ENCODE peak calls at places on chromosomes 6 and 20, in nine cellular contexts. One of them, this sample, is unnamed.

GRCh38 chr20:44532248-44532980 is 10.5 kb upstream of the SERINC3 start:
- DNase-seq in HCT116: no peak
- DNase-seq in GM23248: peak; percentile 45
- DNase-seq in fibroblast of lung: no peak
- DNase-seq in keratinocyte: no peak
- DNase-seq in GM12878: no peak
- DNase-seq in hepatocyte: no peak
- DNase-seq in mammary epithelial cell: no peak
- DNase-seq in A673: no peak
- DNase-seq in this sample: no peak

GRCh38 chr20:37574199-37574890 is 46.7 kb upstream of the BLCAP start:
- DNase-seq in HCT116: no peak
- DNase-seq in GM23248: peak; percentile 48
- DNase-seq in fibroblast of lung: no peak
- DNase-seq in keratinocyte: no peak
- DNase-seq in GM12878: no peak
- DNase-seq in hepatocyte: no peak
- DNase-seq in mammary epithelial cell: no peak
- DNase-seq in A673: no peak
- DNase-seq in this sample: no peak

GRCh38 chr6:134363323-134364039 is 45.6 kb upstream of the SGK1 start:
- DNase-seq in HCT116: peak; percentile 82
- DNase-seq in GM23248: peak; percentile 93
- DNase-seq in fibroblast of lung: peak; percentile 48
- DNase-seq in keratinocyte: peak; percentile 93
- DNase-seq in GM12878: no peak
- DNase-seq in hepatocyte: no peak
- DNase-seq in mammary epithelial cell: peak; percentile 98
- DNase-seq in A673: peak; percentile 69
- DNase-seq in this sample: no peak

GRCh38 chr6:97697450-97697849 is 414.4 kb upstream of the MMS22L start:
- DNase-seq in HCT116: no peak
- DNase-seq in GM23248: peak; percentile 83
- DNase-seq in fibroblast of lung: peak; percentile 11
- DNase-seq in keratinocyte: no peak
- DNase-seq in GM12878: no peak
- DNase-seq in hepatocyte: no peak
- DNase-seq in mammary epithelial cell: peak; percentile 5
- DNase-seq in A673: no peak
- DNase-seq in this sample: no peak

GRCh38 chr6:99186417-99186816 is 163.1 kb downstream of the FAXC start:
- DNase-seq in HCT116: no peak
- DNase-seq in GM23248: no peak
- DNase-seq in fibroblast of lung: no peak
- DNase-seq in keratinocyte: no peak
- DNase-seq in GM12878: no peak
- DNase-seq in hepatocyte: no peak
- DNase-seq in mammary epithelial cell: no peak
- DNase-seq in A673: no peak
- DNase-seq in this sample: no peak

GRCh38 chr6:21022343-21023107 is 488.3 kb downstream of the CDKAL1 start:
- DNase-seq in HCT116: peak; percentile 85
- DNase-seq in GM23248: no peak
- DNase-seq in fibroblast of lung: peak; percentile 78
- DNase-seq in keratinocyte: peak; percentile 84
- DNase-seq in GM12878: peak; percentile 90
- DNase-seq in hepatocyte: peak; percentile 71
- DNase-seq in mammary epithelial cell: peak; percentile 96
- DNase-seq in A673: no peak
- DNase-seq in this sample: peak; percentile 77

GRCh38 chr20:61712632-61713031 is 353.0 kb downstream of the TAF4 start:
- DNase-seq in HCT116: no peak
- DNase-seq in GM23248: no peak
- DNase-seq in fibroblast of lung: no peak
- DNase-seq in keratinocyte: no peak
- DNase-seq in GM12878: no peak
- DNase-seq in hepatocyte: no peak
- DNase-seq in mammary epithelial cell: no peak
- DNase-seq in A673: peak; percentile 39
- DNase-seq in this sample: no peak

GRCh38 chr6:39156763-39157162 is 41.8 kb upstream of the SAYSD1 start:
- DNase-seq in HCT116: no peak
- DNase-seq in GM23248: no peak
- DNase-seq in fibroblast of lung: no peak
- DNase-seq in keratinocyte: no peak
- DNase-seq in GM12878: no peak
- DNase-seq in hepatocyte: no peak
- DNase-seq in mammary epithelial cell: no peak
- DNase-seq in A673: no peak
- DNase-seq in this sample: no peak

GRCh38 chr6:111576302-111576701 is 29.4 kb downstream of the TRAF3IP2 start:
- DNase-seq in HCT116: no peak
- DNase-seq in GM23248: peak; percentile 38
- DNase-seq in fibroblast of lung: no peak
- DNase-seq in keratinocyte: no peak
- DNase-seq in GM12878: no peak
- DNase-seq in hepatocyte: no peak
- DNase-seq in mammary epithelial cell: no peak
- DNase-seq in A673: no peak
- DNase-seq in this sample: no peak

GRCh38 chr20:53599910-53600632 is 6.4 kb upstream of the ZNF217 start:
- DNase-seq in HCT116: no peak
- DNase-seq in GM23248: no peak
- DNase-seq in fibroblast of lung: no peak
- DNase-seq in keratinocyte: no peak
- DNase-seq in GM12878: no peak
- DNase-seq in hepatocyte: no peak
- DNase-seq in mammary epithelial cell: no peak
- DNase-seq in A673: no peak
- DNase-seq in this sample: no peak

GRCh38 chr6:165675120-165675519 is 12.1 kb upstream of the PDE10A start:
- DNase-seq in HCT116: no peak
- DNase-seq in GM23248: no peak
- DNase-seq in fibroblast of lung: no peak
- DNase-seq in keratinocyte: no peak
- DNase-seq in GM12878: no peak
- DNase-seq in hepatocyte: no peak
- DNase-seq in mammary epithelial cell: no peak
- DNase-seq in A673: no peak
- DNase-seq in this sample: no peak

GRCh38 chr20:53829086-53829703 is 235.6 kb upstream of the ZNF217 start:
- DNase-seq in HCT116: peak; percentile 78
- DNase-seq in GM23248: peak; percentile 99
- DNase-seq in fibroblast of lung: peak; percentile 95
- DNase-seq in keratinocyte: peak; percentile 78
- DNase-seq in GM12878: no peak
- DNase-seq in hepatocyte: peak; percentile 76
- DNase-seq in mammary epithelial cell: peak; percentile 90
- DNase-seq in A673: peak; percentile 68
- DNase-seq in this sample: peak; percentile 98

GRCh38 chr6:164345856-164346496 is 931.5 kb downstream of the QKI start:
- DNase-seq in HCT116: no peak
- DNase-seq in GM23248: no peak
- DNase-seq in fibroblast of lung: no peak
- DNase-seq in keratinocyte: no peak
- DNase-seq in GM12878: no peak
- DNase-seq in hepatocyte: no peak
- DNase-seq in mammary epithelial cell: no peak
- DNase-seq in A673: no peak
- DNase-seq in this sample: no peak

GRCh38 chr6:36722365-36722764 is 24.7 kb downstream of the RAB44 start:
- DNase-seq in HCT116: no peak
- DNase-seq in GM23248: no peak
- DNase-seq in fibroblast of lung: no peak
- DNase-seq in keratinocyte: no peak
- DNase-seq in GM12878: no peak
- DNase-seq in hepatocyte: no peak
- DNase-seq in mammary epithelial cell: no peak
- DNase-seq in A673: no peak
- DNase-seq in this sample: no peak

GRCh38 chr6:36721369-36722140 is 23.9 kb downstream of the RAB44 start:
- DNase-seq in HCT116: no peak
- DNase-seq in GM23248: no peak
- DNase-seq in fibroblast of lung: no peak
- DNase-seq in keratinocyte: no peak
- DNase-seq in GM12878: no peak
- DNase-seq in hepatocyte: no peak
- DNase-seq in mammary epithelial cell: no peak
- DNase-seq in A673: no peak
- DNase-seq in this sample: no peak

GRCh38 chr6:36720251-36721141 is 22.9 kb downstream of the RAB44 start:
- DNase-seq in HCT116: no peak
- DNase-seq in GM23248: no peak
- DNase-seq in fibroblast of lung: no peak
- DNase-seq in keratinocyte: no peak
- DNase-seq in GM12878: no peak
- DNase-seq in hepatocyte: no peak
- DNase-seq in mammary epithelial cell: no peak
- DNase-seq in A673: no peak
- DNase-seq in this sample: no peak

GRCh38 chr6:36724514-36725385 is 27.1 kb downstream of the RAB44 start:
- DNase-seq in HCT116: peak; percentile 78
- DNase-seq in GM23248: peak; percentile 75
- DNase-seq in fibroblast of lung: peak; percentile 72
- DNase-seq in keratinocyte: no peak
- DNase-seq in GM12878: no peak
- DNase-seq in hepatocyte: peak; percentile 80
- DNase-seq in mammary epithelial cell: peak; percentile 63
- DNase-seq in A673: peak; percentile 58
- DNase-seq in this sample: peak; percentile 49

GRCh38 chr6:36722879-36723278 is 25.3 kb downstream of the RAB44 start:
- DNase-seq in HCT116: no peak
- DNase-seq in GM23248: no peak
- DNase-seq in fibroblast of lung: no peak
- DNase-seq in keratinocyte: no peak
- DNase-seq in GM12878: no peak
- DNase-seq in hepatocyte: no peak
- DNase-seq in mammary epithelial cell: peak; percentile 60
- DNase-seq in A673: no peak
- DNase-seq in this sample: no peak
- H3K4me3 ChIP-seq in HCT116: no peak overlapping the region
- H3K4me3 ChIP-seq in GM23248: no peak overlapping the region
- H3K4me3 ChIP-seq in fibroblast of lung: no peak overlapping the region
- H3K4me3 ChIP-seq in keratinocyte: no peak overlapping the region
- H3K4me3 ChIP-seq in GM12878: no peak overlapping the region
- H3K4me3 ChIP-seq in hepatocyte: no peak overlapping the region
- H3K4me3 ChIP-seq in mammary epithelial cell: no peak overlapping the region
- H3K4me3 ChIP-seq in A673: no peak overlapping the region
- H3K4me3 ChIP-seq in this sample: no peak overlapping the region

DNA sequence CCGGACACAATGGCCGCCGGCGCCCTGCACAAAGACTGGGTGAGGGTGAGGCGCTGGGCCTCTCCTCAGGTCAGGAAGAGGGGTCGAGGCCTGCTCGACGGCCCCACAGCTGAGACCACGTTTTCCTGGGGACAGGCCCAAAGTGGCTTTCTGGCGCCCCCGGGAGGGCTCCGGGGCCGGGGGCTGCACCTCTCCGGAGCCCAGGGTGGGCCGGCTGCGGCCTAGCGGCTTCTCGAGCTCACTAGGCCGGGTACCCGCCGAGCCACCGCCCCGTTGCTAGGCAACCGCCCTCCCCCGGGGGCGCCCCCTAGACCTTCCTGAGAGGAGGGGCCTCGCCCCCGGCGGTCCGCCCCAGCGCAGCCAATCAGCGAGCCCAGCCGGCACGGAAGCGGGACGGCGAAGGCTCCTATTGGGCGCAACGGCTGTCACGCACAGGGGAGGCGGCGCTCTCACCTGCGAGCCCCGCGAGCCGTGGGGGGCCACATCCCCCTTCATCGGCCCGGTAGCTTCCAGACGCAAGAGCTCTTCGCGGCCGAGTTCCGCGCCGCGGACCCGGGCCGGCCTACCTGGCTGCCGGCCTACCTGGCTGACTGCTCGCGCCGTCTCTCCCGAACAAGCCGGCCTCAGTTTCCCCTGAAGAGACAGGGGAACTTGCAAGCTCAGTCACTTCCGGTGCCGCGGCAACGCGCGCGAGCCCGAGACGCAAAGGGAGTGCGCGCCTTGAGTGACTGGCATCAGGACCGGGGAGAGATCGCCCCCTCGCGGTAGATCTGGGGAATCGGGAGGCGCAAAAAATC is 812 bp upstream of the BCL2L1 start:
- DNase-seq in HCT116: peak; percentile 95
- DNase-seq in GM23248: peak; percentile 97
- DNase-seq in fibroblast of lung: peak; percentile 98
- DNase-seq in keratinocyte: peak; percentile 89
- DNase-seq in GM12878: peak; percentile 83
- DNase-seq in hepatocyte: peak; percentile 100
- DNase-seq in mammary epithelial cell: peak; percentile 96
- DNase-seq in A673: peak; percentile 99
- DNase-seq in this sample: peak; percentile 99
- TF ChIP-seq EZH2 in HCT116: no peak
- TF ChIP-seq EZH2 in GM23248: no peak
- TF ChIP-seq EZH2 in fibroblast of lung: no peak
- TF ChIP-seq EZH2 in keratinocyte: no peak
- TF ChIP-seq EZH2 in GM12878: no peak
- TF ChIP-seq EZH2 in hepatocyte: no peak
- TF ChIP-seq EZH2 in mammary epithelial cell: no peak
- TF ChIP-seq EZH2 in A673: no peak
- TF ChIP-seq EZH2 in this sample: no peak

DNA sequence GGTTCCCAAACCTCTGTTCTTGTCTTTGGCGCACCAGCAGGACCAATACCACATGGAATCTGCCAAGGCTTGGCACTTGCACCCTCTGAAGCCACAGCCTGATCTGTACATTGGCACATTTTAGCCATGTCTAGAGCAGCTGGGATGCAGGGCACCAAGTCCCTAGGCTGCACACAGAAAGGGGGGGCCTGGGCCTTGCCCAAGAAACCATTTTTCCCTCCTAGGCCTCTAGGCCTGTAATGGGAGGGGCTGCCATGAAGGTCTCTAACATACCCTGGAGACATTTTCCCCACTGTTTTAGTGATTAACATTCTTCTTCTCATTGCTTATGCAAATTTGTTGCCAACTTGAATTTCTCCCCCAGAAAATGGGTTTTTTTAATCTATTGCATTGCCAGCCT is 5.4 kb upstream of the FAM120B start:
- DNase-seq in HCT116: no peak
- DNase-seq in GM23248: no peak
- DNase-seq in fibroblast of lung: no peak
- DNase-seq in keratinocyte: no peak
- DNase-seq in GM12878: no peak
- DNase-seq in hepatocyte: no peak
- DNase-seq in mammary epithelial cell: no peak
- DNase-seq in A673: no peak
- DNase-seq in this sample: no peak
- H3K9me3 ChIP-seq in HCT116: peaks cover 7% of the 10 kb centered on the region
- H3K9me3 ChIP-seq in GM23248: no peaks in the 10 kb centered on the region
- H3K9me3 ChIP-seq in fibroblast of lung: no peaks in the 10 kb centered on the region
- H3K9me3 ChIP-seq in keratinocyte: peaks cover 3% of the 10 kb centered on the region
- H3K9me3 ChIP-seq in GM12878: peaks cover 9% of the 10 kb centered on the region
- H3K9me3 ChIP-seq in hepatocyte: no peaks in the 10 kb centered on the region
- H3K9me3 ChIP-seq in mammary epithelial cell: no peaks in the 10 kb centered on the region
- H3K9me3 ChIP-seq in A673: no peaks in the 10 kb centered on the region
- H3K9me3 ChIP-seq in this sample: no peaks in the 10 kb centered on the region

DNA sequence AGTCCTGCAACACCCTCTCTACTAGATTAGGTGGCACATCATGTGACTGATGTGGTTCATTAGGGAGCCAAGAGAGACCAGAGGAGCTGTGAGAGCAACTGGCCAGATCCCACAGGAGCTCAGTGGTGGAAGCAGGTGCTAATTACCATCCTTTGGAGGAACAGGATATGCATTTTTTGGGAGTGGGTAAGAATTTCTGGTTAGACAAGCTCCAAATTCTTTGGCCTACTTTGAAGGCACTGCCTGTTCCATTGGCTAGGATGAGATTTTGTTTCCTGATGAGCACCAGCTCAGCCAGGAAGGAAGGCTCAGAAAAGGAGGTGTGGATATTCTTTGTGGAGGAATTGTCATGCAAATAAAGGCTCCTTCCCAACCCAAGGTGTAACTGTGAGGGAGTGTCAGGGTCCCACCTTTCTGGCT is 130.3 kb upstream of the BMP2 start:
- DNase-seq in HCT116: no peak
- DNase-seq in GM23248: no peak
- DNase-seq in fibroblast of lung: no peak
- DNase-seq in keratinocyte: no peak
- DNase-seq in GM12878: no peak
- DNase-seq in hepatocyte: no peak
- DNase-seq in mammary epithelial cell: no peak
- DNase-seq in A673: no peak
- DNase-seq in this sample: no peak
- H3K4me3 ChIP-seq in HCT116: no peak overlapping the region
- H3K4me3 ChIP-seq in GM23248: no peak overlapping the region
- H3K4me3 ChIP-seq in fibroblast of lung: no peak overlapping the region
- H3K4me3 ChIP-seq in keratinocyte: no peak overlapping the region
- H3K4me3 ChIP-seq in GM12878: no peak overlapping the region
- H3K4me3 ChIP-seq in hepatocyte: no peak overlapping the region
- H3K4me3 ChIP-seq in mammary epithelial cell: no peak overlapping the region
- H3K4me3 ChIP-seq in A673: no peak overlapping the region
- H3K4me3 ChIP-seq in this sample: no peak overlapping the region

This sample was measured in PC-9.